ENCODE peak calls at places on chromosome 16, in five cellular contexts. One of them, this sample, is unnamed.

GRCh38 chr16:63618896-63619295 is 1503.0 kb downstream of the CDH11 start:
- DNase-seq in GM23338: no peak
- DNase-seq in astrocyte: no peak
- DNase-seq in fibroblast of lung: no peak
- DNase-seq in OCI-LY7: no peak
- DNase-seq in this sample: no peak

GRCh38 chr16:30958164-30959083 is 870 bp downstream of the SETD1A start:
- DNase-seq in GM23338: peak
- DNase-seq in astrocyte: no peak
- DNase-seq in fibroblast of lung: peak
- DNase-seq in OCI-LY7: peak
- DNase-seq in this sample: peak

GRCh38 chr16:10949424-10949970 is 5.1 kb downstream of the CLEC16A start:
- DNase-seq in GM23338: peak
- DNase-seq in astrocyte: peak
- DNase-seq in fibroblast of lung: no peak
- DNase-seq in OCI-LY7: peak
- DNase-seq in this sample: peak

GRCh38 chr16:87344931-87345631 is 27.9 kb upstream of the C16orf95 start:
- DNase-seq in GM23338: peak
- DNase-seq in astrocyte: no peak
- DNase-seq in fibroblast of lung: no peak
- DNase-seq in OCI-LY7: no peak
- DNase-seq in this sample: no peak

GRCh38 chr16:24611310-24611709 is 71.9 kb downstream of the RBBP6 start:
- DNase-seq in GM23338: no peak
- DNase-seq in astrocyte: no peak
- DNase-seq in fibroblast of lung: no peak
- DNase-seq in OCI-LY7: no peak
- DNase-seq in this sample: no peak

GRCh38 chr16:80518436-80518835 is 22.4 kb upstream of the DYNLRB2 start:
- DNase-seq in GM23338: peak
- DNase-seq in astrocyte: no peak
- DNase-seq in fibroblast of lung: no peak
- DNase-seq in OCI-LY7: peak
- DNase-seq in this sample: no peak

GRCh38 chr16:29806096-29806579 is at the start of gene MAZ:
- DNase-seq in GM23338: no peak
- DNase-seq in astrocyte: peak
- DNase-seq in fibroblast of lung: peak
- DNase-seq in OCI-LY7: peak
- DNase-seq in this sample: no peak

GRCh38 chr16:87800497-87800896 is 34.7 kb upstream of the KLHDC4 start:
- DNase-seq in GM23338: no peak
- DNase-seq in astrocyte: no peak
- DNase-seq in fibroblast of lung: no peak
- DNase-seq in OCI-LY7: no peak
- DNase-seq in this sample: no peak

GRCh38 chr16:26816266-26816665 is 250.5 kb upstream of the C16orf82 start:
- DNase-seq in GM23338: no peak
- DNase-seq in astrocyte: no peak
- DNase-seq in fibroblast of lung: peak
- DNase-seq in OCI-LY7: no peak
- DNase-seq in this sample: no peak

GRCh38 chr16:14179116-14179515 is 108.0 kb downstream of the MRTFB start:
- DNase-seq in GM23338: no peak
- DNase-seq in astrocyte: peak
- DNase-seq in fibroblast of lung: no peak
- DNase-seq in OCI-LY7: no peak
- DNase-seq in this sample: no peak

GRCh38 chr16:3056336-3057180 is 8.9 kb upstream of the IL32 start:
- DNase-seq in GM23338: no peak
- DNase-seq in astrocyte: no peak
- DNase-seq in fibroblast of lung: no peak
- DNase-seq in OCI-LY7: no peak
- DNase-seq in this sample: no peak

GRCh38 chr16:749010-749409 is 8.2 kb upstream of the CIAO3 start:
- DNase-seq in GM23338: no peak
- DNase-seq in astrocyte: peak
- DNase-seq in fibroblast of lung: peak
- DNase-seq in OCI-LY7: no peak
- DNase-seq in this sample: no peak

GRCh38 chr16:10822702-10823101 is 4.1 kb upstream of the TVP23A start:
- DNase-seq in GM23338: no peak
- DNase-seq in astrocyte: no peak
- DNase-seq in fibroblast of lung: no peak
- DNase-seq in OCI-LY7: no peak
- DNase-seq in this sample: no peak

GRCh38 chr16:67504190-67505021 is 21.1 kb upstream of the AGRP start:
- DNase-seq in GM23338: no peak
- DNase-seq in astrocyte: no peak
- DNase-seq in fibroblast of lung: no peak
- DNase-seq in OCI-LY7: peak
- DNase-seq in this sample: no peak

GRCh38 chr16:70267516-70267915 is 15.8 kb upstream of the EXOSC6 start:
- DNase-seq in GM23338: peak
- DNase-seq in astrocyte: peak
- DNase-seq in fibroblast of lung: peak
- DNase-seq in OCI-LY7: peak
- DNase-seq in this sample: peak

GRCh38 chr16:18013863-18014262 is 322.7 kb downstream of the NPIPA8 start:
- DNase-seq in GM23338: no peak
- DNase-seq in astrocyte: no peak
- DNase-seq in fibroblast of lung: no peak
- DNase-seq in OCI-LY7: no peak
- DNase-seq in this sample: no peak

GRCh38 chr16:77430360-77430759 is 4.5 kb downstream of the ADAMTS18 start:
- DNase-seq in GM23338: no peak
- DNase-seq in astrocyte: no peak
- DNase-seq in fibroblast of lung: no peak
- DNase-seq in OCI-LY7: no peak
- DNase-seq in this sample: no peak

GRCh38 chr16:69848635-69849545 is 86.8 kb downstream of the WWP2 start:
- DNase-seq in GM23338: no peak
- DNase-seq in astrocyte: peak
- DNase-seq in fibroblast of lung: peak
- DNase-seq in OCI-LY7: no peak
- DNase-seq in this sample: no peak

GRCh38 chr16:57146735-57147134 is 39.1 kb downstream of the PSME3IP1 start:
- DNase-seq in GM23338: peak
- DNase-seq in astrocyte: no peak
- DNase-seq in fibroblast of lung: no peak
- DNase-seq in OCI-LY7: no peak
- DNase-seq in this sample: peak

GRCh38 chr16:76639685-76640289 is 362.6 kb downstream of the CNTNAP4 start:
- DNase-seq in GM23338: peak
- DNase-seq in astrocyte: no peak
- DNase-seq in fibroblast of lung: peak
- DNase-seq in OCI-LY7: peak
- DNase-seq in this sample: peak

GRCh38 chr16:83701494-83701893 is 106.3 kb upstream of the HSBP1 start:
- DNase-seq in GM23338: peak
- DNase-seq in astrocyte: no peak
- DNase-seq in fibroblast of lung: peak
- DNase-seq in OCI-LY7: peak
- DNase-seq in this sample: peak

GRCh38 chr16:88264641-88265285 is 118.0 kb upstream of the ZNF469 start:
- DNase-seq in GM23338: peak
- DNase-seq in astrocyte: peak
- DNase-seq in fibroblast of lung: peak
- DNase-seq in OCI-LY7: no peak
- DNase-seq in this sample: peak

GRCh38 chr16:64872101-64872500 is 249.8 kb downstream of the CDH11 start:
- DNase-seq in GM23338: no peak
- DNase-seq in astrocyte: no peak
- DNase-seq in fibroblast of lung: no peak
- DNase-seq in OCI-LY7: no peak
- DNase-seq in this sample: no peak

GRCh38 chr16:1639282-1639681 is 27.1 kb downstream of the CRAMP1 start:
- DNase-seq in GM23338: no peak
- DNase-seq in astrocyte: no peak
- DNase-seq in fibroblast of lung: no peak
- DNase-seq in OCI-LY7: no peak
- DNase-seq in this sample: peak

DNA sequence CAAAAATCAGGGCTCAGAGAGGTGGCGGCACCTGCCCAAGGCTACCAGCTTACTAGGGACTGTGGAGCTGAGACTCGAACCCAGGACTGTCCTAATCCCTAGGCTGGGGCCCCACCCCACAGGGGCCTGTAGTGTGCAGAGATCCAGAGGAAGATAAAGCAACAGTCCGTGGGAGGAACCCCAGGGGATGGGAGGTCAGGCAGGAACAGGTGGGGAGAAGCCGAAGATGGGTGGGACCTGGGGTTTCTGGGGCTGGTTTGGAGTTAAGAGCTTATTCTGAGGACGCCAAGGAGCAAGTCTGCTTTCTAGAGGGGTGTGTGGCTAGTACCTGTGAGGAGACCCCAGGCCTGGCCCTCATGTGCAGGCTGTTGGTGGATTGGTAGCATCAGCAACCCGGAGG is 14.9 kb downstream of the C16orf74 start:
- DNase-seq in GM23338: no peak
- DNase-seq in astrocyte: no peak
- DNase-seq in fibroblast of lung: no peak
- DNase-seq in OCI-LY7: no peak
- DNase-seq in this sample: no peak
- H3K4me2 ChIP-seq in GM23338: no peak
- H3K4me2 ChIP-seq in astrocyte: no peak
- H3K4me2 ChIP-seq in fibroblast of lung: no peak
- H3K4me2 ChIP-seq in OCI-LY7: peak
- H3K4me2 ChIP-seq in this sample: no peak

DNA sequence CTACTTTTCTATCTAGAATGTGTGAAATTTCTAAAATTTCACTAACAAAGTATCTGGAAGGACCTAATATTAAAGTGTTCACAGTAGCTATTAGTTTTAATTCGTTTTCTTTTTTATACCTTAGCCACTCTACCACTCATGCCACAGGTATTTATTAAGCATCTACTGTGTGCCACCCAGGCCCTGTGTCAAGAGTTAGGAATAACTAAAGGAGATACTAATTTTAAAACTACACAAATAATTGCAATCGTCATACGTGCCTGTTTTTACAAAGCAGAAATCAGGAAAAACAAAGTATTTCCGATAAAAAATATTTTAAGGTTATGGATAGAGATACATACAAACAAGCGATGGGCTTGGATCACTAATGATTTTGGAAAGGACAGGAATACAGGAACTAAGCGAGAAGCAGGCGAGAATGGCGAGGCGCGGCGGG is 483 bp upstream of the EEF2K start:
- DNase-seq in GM23338: no peak
- DNase-seq in astrocyte: no peak
- DNase-seq in fibroblast of lung: no peak
- DNase-seq in OCI-LY7: no peak
- DNase-seq in this sample: no peak
- H2AFZ ChIP-seq in GM23338: no peak
- H2AFZ ChIP-seq in astrocyte: peak
- H2AFZ ChIP-seq in fibroblast of lung: peak
- H2AFZ ChIP-seq in OCI-LY7: peak
- H2AFZ ChIP-seq in this sample: no peak

GRCh38 chr16:89925596-89926079 is 2.5 kb downstream of the TUBB3 start:
- DNase-seq in GM23338: peak
- DNase-seq in astrocyte: no peak
- DNase-seq in fibroblast of lung: peak
- DNase-seq in OCI-LY7: no peak
- DNase-seq in this sample: peak

GRCh38 chr16:89922884-89923639 is at the start of gene TUBB3:
- DNase-seq in GM23338: peak
- DNase-seq in astrocyte: peak
- DNase-seq in fibroblast of lung: peak
- DNase-seq in OCI-LY7: peak
- DNase-seq in this sample: peak

GRCh38 chr16:89923640-89924297 is 627 bp downstream of the TUBB3 start:
- DNase-seq in GM23338: peak
- DNase-seq in astrocyte: no peak
- DNase-seq in fibroblast of lung: no peak
- DNase-seq in OCI-LY7: no peak
- DNase-seq in this sample: peak

GRCh38 chr16:89924298-89924924 is 1.3 kb downstream of the TUBB3 start:
- DNase-seq in GM23338: peak
- DNase-seq in astrocyte: peak
- DNase-seq in fibroblast of lung: peak
- DNase-seq in OCI-LY7: peak
- DNase-seq in this sample: peak

DNA sequence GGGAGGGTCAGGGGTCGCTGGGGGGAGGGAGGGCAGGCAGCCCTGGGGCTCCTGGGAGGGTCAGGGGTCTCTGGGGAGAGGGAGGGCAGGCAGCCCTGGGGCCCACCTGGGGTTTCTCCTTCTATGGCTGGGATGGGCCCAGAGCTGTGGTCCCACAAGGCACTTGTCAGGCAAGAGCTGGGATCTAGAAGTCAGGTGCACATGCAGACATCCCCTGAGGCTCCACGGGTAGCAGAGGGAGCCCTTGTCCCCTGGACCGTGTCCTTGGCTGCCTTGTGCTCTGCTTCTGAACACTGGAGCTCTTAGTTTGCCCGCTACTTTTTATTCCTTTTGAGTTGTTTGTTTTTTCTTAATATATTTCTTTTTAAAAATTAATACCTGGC is 1.8 kb downstream of the TUBB3 start:
- DNase-seq in GM23338: peak
- DNase-seq in astrocyte: no peak
- DNase-seq in fibroblast of lung: no peak
- DNase-seq in OCI-LY7: peak
- DNase-seq in this sample: no peak
- H3K4me2 ChIP-seq in GM23338: peak
- H3K4me2 ChIP-seq in astrocyte: peak
- H3K4me2 ChIP-seq in fibroblast of lung: peak
- H3K4me2 ChIP-seq in OCI-LY7: peak
- H3K4me2 ChIP-seq in this sample: peak

DNA sequence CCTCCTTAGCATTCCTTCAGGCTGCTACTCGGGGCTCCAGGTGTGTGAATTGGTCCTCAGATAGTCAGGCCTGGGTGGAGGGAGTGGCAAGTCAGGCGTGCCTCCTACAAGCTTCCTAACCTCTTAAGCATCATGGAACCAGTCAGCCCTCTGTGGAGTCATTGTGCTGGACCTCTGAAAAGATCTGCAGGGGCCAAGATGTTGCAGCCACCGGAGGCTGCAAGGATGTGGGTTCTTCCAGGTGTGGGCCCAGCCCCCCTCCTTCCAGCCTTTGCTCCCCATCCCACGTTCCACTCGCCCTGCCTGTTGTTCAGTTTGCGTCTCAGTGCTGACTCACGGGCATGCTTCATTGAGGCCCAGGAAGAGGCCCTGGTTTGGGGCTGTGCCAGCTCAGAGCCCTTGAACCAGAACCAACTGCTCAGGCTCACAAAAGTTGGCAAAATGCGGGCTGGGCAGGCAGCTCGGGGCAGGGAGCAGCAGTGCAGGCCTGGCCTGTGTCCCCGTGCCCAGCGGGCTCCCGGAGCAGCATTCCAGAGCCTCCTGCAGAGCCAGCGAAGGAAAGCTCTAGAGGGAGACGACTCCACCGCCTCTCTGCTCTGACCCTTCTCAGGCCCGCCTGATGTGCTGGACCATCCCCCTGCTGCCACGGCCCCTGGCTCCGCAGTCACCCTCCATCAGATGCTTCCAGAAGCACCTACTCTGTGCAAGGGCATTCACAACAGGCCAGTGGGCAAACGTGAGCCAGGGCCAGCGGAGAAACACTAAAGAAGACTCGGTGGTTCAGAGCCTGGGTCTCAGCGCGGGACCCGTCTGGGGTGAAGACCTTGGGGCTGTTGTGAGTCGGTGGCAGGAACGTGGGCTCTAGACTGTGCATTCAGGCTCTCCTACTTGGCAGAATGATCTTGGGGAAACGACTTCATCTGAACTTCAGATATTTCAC is 7.5 kb downstream of the LDHD start:
- DNase-seq in GM23338: no peak
- DNase-seq in astrocyte: peak
- DNase-seq in fibroblast of lung: peak
- DNase-seq in OCI-LY7: peak
- DNase-seq in this sample: no peak
- H2AFZ ChIP-seq in GM23338: no peak
- H2AFZ ChIP-seq in astrocyte: no peak
- H2AFZ ChIP-seq in fibroblast of lung: no peak
- H2AFZ ChIP-seq in OCI-LY7: peak
- H2AFZ ChIP-seq in this sample: no peak

This sample was measured in neural progenitor cell.